ENCODE peak calls at places on chromosomes 1 and 21, in nine cellular contexts. B, U, K, T, W, J, S, D and G are unnamed samples.

GRCh38 chr1:168743001-168743400 is 14.0 kb upstream of the DPT start:
- DNase-seq in B (no peak), K (no peak), D (no peak), T (no peak), J (no peak), U (no peak), S (no peak), W (no peak), G (no peak)

GRCh38 chr1:90729484-90730246 is 12.6 kb upstream of the BARHL2 start:
- DNase-seq in D (no peak), W (no peak), S (no peak), U (no peak), T (no peak), J (no peak), B (peak; percentile 88), K (no peak), G (no peak)

GRCh38 chr1:18385239-18385790 is 95.4 kb upstream of the KLHDC7A start:
- DNase-seq in D (no peak), S (no peak), W (no peak), J (no peak), T (no peak), B (peak; percentile 44), K (peak; percentile 62), U (no peak), G (no peak)

GRCh38 chr1:6507461-6507911 is 16.0 kb upstream of the PLEKHG5 start:
- DNase-seq in B (no peak), J (no peak), W (no peak), D (no peak), U (no peak), K (no peak), S (no peak), T (no peak), G (no peak)

GRCh38 chr1:199463521-199464127 is 563.9 kb upstream of the NR5A2 start:
- DNase-seq in U (no peak), J (peak; percentile 17), T (peak; percentile 82), K (no peak), W (peak; percentile 26), B (peak; percentile 51), S (no peak), D (no peak), G (peak; percentile 80)

GRCh38 chr1:182377175-182377574 is 14.4 kb downstream of the GLUL start:
- DNase-seq in U (no peak), B (no peak), D (no peak), W (no peak), J (no peak), K (no peak), T (no peak), S (no peak), G (no peak)

GRCh38 chr21:36557316-36557715 is 77.4 kb upstream of the CLDN14 start:
- DNase-seq in B (no peak), K (no peak), D (no peak), J (no peak), U (no peak), W (no peak), T (no peak), S (no peak), G (no peak)

GRCh38 chr1:36053978-36054377 is 29.9 kb upstream of the TEKT2 start:
- DNase-seq in K (no peak), W (no peak), T (no peak), J (no peak), B (no peak), D (no peak), U (no peak), S (no peak), G (no peak)

GRCh38 chr1:167819849-167820683 is 93.9 kb downstream of the ADCY10 start:
- DNase-seq in J (peak; percentile 75), S (peak; percentile 64), K (peak; percentile 70), U (no peak), W (peak; percentile 79), B (peak; percentile 82), D (peak; percentile 91), T (peak; percentile 96), G (peak; percentile 90)

GRCh38 chr21:22020221-22020620 is 1022.0 kb downstream of the NCAM2 start:
- DNase-seq in K (no peak), B (no peak), U (no peak), T (no peak), J (no peak), D (no peak), S (no peak), W (no peak), G (no peak)

GRCh38 chr1:37171651-37172050 is 137.3 kb upstream of the GRIK3 start:
- DNase-seq in J (no peak), U (no peak), B (no peak), T (no peak), D (no peak), W (no peak), K (no peak), S (no peak), G (no peak)

GRCh38 chr1:37175666-37176215 is 141.4 kb upstream of the GRIK3 start:
- DNase-seq in D (no peak), J (no peak), T (no peak), U (no peak), S (no peak), W (no peak), B (no peak), K (no peak), G (no peak)

GRCh38 chr1:37174876-37175275 is 140.6 kb upstream of the GRIK3 start:
- DNase-seq in D (no peak), K (no peak), U (no peak), T (no peak), J (no peak), W (no peak), S (no peak), B (no peak), G (no peak)

GRCh38 chr1:37176269-37176668 is 142.0 kb upstream of the GRIK3 start:
- DNase-seq in J (no peak), K (no peak), U (no peak), S (no peak), W (no peak), D (no peak), B (no peak), T (no peak), G (no peak)

DNA sequence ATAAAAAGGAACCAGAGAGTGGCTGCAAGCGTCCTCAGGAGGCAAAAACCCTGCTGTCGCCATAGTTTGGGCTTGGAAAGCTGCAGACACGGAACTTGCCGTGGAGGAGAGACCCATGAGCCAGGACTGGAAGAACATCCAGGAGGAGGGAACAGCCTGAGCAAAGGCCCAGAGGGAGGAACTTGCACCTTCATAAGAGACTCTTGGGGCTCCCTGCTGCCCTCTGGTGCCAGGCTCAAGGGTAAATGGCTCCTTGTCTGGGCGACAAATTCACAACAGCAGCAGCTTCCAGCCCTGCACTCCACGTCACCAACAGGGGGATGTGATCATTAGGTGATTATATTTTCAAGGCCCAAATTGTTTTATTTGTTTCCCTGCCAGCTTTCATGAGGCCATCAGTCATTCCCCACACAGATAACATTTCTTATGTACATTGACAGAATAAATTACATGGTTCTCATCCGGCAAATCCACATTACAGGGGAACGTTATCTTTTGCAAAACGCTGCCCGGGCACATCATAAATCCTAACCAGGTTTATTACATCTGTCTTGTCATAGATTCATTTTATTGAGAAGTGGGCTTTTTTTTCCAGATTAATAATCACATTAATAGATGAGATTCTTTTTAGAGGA is 143.0 kb upstream of the GRIK3 start:
- DNase-seq in B (peak; percentile 69), U (no peak), W (no peak), T (peak; percentile 1), D (no peak), J (peak; percentile 19), K (no peak), S (no peak), G (peak; percentile 53)
- TF ChIP-seq CTCF in B (no peak), U (no peak), W (no peak), T (peak; percentile 26), D (no peak), J (no peak), K (no peak), S (no peak), G (peak; percentile 16)

GRCh38 chr1:241286486-241286885 is 70.5 kb downstream of the RGS7 start:
- DNase-seq in J (no peak), W (no peak), T (no peak), U (no peak), K (no peak), D (no peak), B (no peak), S (no peak), G (no peak)
- TF ChIP-seq CTCF in J (no peak), W (no peak), T (no peak), U (no peak), K (no peak), D (no peak), B (no peak), S (no peak), G (no peak)

DNA sequence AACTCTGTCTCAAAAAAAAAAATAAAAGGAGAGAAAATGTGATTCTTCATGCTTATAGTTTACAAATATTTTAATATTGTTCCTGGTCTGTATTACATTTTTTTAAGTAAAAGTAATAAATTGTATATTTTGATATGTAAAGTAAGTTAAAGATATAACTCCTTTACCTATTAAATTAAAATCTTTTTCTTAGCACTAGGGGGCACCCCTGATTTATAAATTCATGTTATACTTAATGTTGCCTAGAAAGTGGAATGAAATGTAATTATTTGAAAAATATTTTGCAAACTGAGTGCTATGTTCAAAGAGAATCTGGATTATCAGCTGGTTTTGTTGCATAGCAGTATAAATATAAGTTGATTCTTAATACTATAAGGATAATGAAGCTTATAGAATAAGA is 49.2 kb downstream of the RALGPS2 start:
- DNase-seq in K (no peak), J (no peak), T (peak; percentile 28), B (no peak), W (no peak), S (no peak), U (no peak), D (no peak), G (peak; percentile 54)
- TF ChIP-seq CTCF in K (peak; percentile 31), J (peak; percentile 19), T (peak; percentile 38), B (no peak), W (no peak), S (no peak), U (peak; percentile 54), D (no peak), G (peak; percentile 55)

GRCh38 chr1:66243548-66244130 is 290.3 kb upstream of the SGIP1 start:
- DNase-seq in K (no peak), D (no peak), U (no peak), B (no peak), S (no peak), J (no peak), T (peak; percentile 25), W (no peak), G (no peak)

GRCh38 chr1:66242646-66243547 is 291.1 kb upstream of the SGIP1 start:
- DNase-seq in K (peak; percentile 91), T (peak; percentile 87), W (peak; percentile 91), J (peak; percentile 84), S (peak; percentile 84), U (peak; percentile 68), D (peak; percentile 86), B (peak; percentile 83), G (peak; percentile 87)

GRCh38 chr1:66240491-66241484 is 293.2 kb upstream of the SGIP1 start:
- DNase-seq in W (no peak), S (no peak), D (no peak), B (no peak), T (peak; percentile 7), J (no peak), U (no peak), K (no peak), G (no peak)

GRCh38 chr1:66237722-66238479 is 296.1 kb upstream of the SGIP1 start:
- DNase-seq in T (peak; percentile 21), J (no peak), D (no peak), S (peak; percentile 10), W (no peak), K (no peak), B (no peak), U (no peak), G (no peak)

DNA sequence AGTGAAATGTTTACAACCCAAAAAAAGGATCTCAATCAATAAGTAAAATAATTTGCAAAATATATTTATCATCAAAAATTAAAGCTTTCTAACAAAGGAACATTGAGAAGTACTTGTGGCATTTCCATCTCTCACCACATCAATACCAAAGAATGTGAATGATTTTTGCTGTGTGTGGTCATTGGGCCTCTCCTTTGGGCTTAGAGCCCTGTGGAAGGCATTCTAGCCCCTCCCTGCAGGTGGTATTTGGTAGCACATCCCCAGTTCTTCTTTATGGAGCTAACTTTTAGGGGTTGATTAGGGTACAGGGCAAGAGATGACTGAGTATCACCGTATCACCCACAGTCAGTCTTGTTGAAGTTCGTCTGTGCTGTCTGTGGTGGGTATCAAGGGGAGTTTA is 294.1 kb upstream of the SGIP1 start:
- DNase-seq in T (no peak), K (no peak), B (peak; percentile 17), U (no peak), D (no peak), S (no peak), W (no peak), J (no peak), G (no peak)
- TF ChIP-seq CTCF in T (no peak), K (no peak), B (no peak), U (no peak), D (no peak), S (no peak), W (no peak), J (no peak), G (no peak)